ENCODE peak calls at places on chromosomes 13 and 19, in six cellular contexts. N is aorta, T is ascending aorta, Q is left lung, E is heart left ventricle, P is astrocyte. I is an unnamed sample. For H3K9me3, the result is how much of the 10 kb centered on the place peaks cover.

GRCh38 chr13:51729853-51730553 is 74.0 kb downstream of the DHRS12 start:
- DNase-seq in N (peak), T (peak), Q (no peak), E (no peak), P (peak), I (no peak)

GRCh38 chr19:29845576-29846176 is 33.9 kb downstream of the CCNE1 start:
- DNase-seq in N (peak), T (no peak), Q (no peak), E (no peak), P (peak), I (no peak)

GRCh38 chr19:3671680-3672574 is 28.3 kb downstream of the PIP5K1C start:
- DNase-seq in N (no peak), T (no peak), Q (no peak), E (no peak), P (peak), I (no peak)

GRCh38 chr13:22040810-22041364 is 370.0 kb downstream of the FGF9 start:
- DNase-seq in N (no peak), T (no peak), Q (no peak), E (peak), P (no peak), I (peak)

GRCh38 chr19:18291590-18292459 is 10.4 kb upstream of the JUND start:
- DNase-seq in N (peak), T (peak), Q (peak), E (peak), P (peak), I (no peak)

GRCh38 chr13:46593403-46593802 is 40.4 kb downstream of the LRCH1 start:
- DNase-seq in N (no peak), T (no peak), Q (peak), E (no peak), P (no peak), I (no peak)

GRCh38 chr13:102774596-102775375 is 1.2 kb upstream of the TEX30 start:
- DNase-seq in N (no peak), T (no peak), Q (no peak), E (no peak), P (no peak), I (no peak)

GRCh38 chr13:27826379-27827353 is 34.4 kb downstream of the GSX1 start:
- DNase-seq in N (peak), T (no peak), Q (peak), E (peak), P (peak), I (no peak)

GRCh38 chr13:32415019-32415418 is 12.9 kb downstream of the N4BP2L1 start:
- DNase-seq in N (no peak), T (no peak), Q (no peak), E (no peak), P (no peak), I (no peak)

GRCh38 chr19:13906525-13906904 is 514 bp downstream of the CC2D1A start:
- DNase-seq in N (no peak), T (no peak), Q (peak), E (no peak), P (no peak), I (no peak)

GRCh38 chr13:77323858-77324257 is 3.0 kb downstream of the MYCBP2 start:
- DNase-seq in N (no peak), T (no peak), Q (no peak), E (no peak), P (no peak), I (no peak)

GRCh38 chr19:35090160-35090794 is 25.3 kb upstream of the FXYD3 start:
- DNase-seq in N (no peak), T (no peak), Q (peak), E (no peak), P (peak), I (peak)

GRCh38 chr19:30160996-30161655 is 211.1 kb upstream of the ZNF536 start:
- DNase-seq in N (no peak), T (no peak), Q (no peak), E (no peak), P (no peak), I (no peak)

GRCh38 chr13:24692541-24692940 is 12.3 kb downstream of the ATP12A start:
- DNase-seq in N (no peak), T (no peak), Q (no peak), E (no peak), P (peak), I (no peak)

GRCh38 chr13:33016414-33017409 is at the start of gene KL:
- DNase-seq in N (peak), T (no peak), Q (peak), E (peak), P (no peak), I (no peak)

GRCh38 chr19:48069435-48069834 is 25.6 kb upstream of the CABP5 start:
- DNase-seq in N (no peak), T (no peak), Q (no peak), E (no peak), P (no peak), I (no peak)

GRCh38 chr13:46575321-46575721 is 22.4 kb downstream of the LRCH1 start:
- DNase-seq in N (no peak), T (no peak), Q (no peak), E (no peak), P (peak), I (no peak)

GRCh38 chr13:77599351-77599750 is 63.8 kb downstream of the SCEL start:
- DNase-seq in N (no peak), T (no peak), Q (no peak), E (no peak), P (no peak), I (no peak)

GRCh38 chr13:71237332-71237731 is 629.7 kb downstream of the DACH1 start:
- DNase-seq in N (no peak), T (no peak), Q (no peak), E (no peak), P (no peak), I (no peak)

GRCh38 chr13:111960152-111960772 is 106.7 kb upstream of the SOX1 start:
- DNase-seq in N (no peak), T (no peak), Q (no peak), E (no peak), P (no peak), I (no peak)

GRCh38 chr13:20141238-20142018 is 19.4 kb downstream of the GJA3 start:
- DNase-seq in N (no peak), T (no peak), Q (no peak), E (peak), P (no peak), I (no peak)

GRCh38 chr19:2478756-2479555 is 3.0 kb downstream of the GADD45B start:
- DNase-seq in N (peak), T (peak), Q (peak), E (peak), P (peak), I (no peak)

GRCh38 chr13:98478134-98479129 is 98.5 kb downstream of the STK24 start:
- DNase-seq in N (no peak), T (no peak), Q (no peak), E (no peak), P (peak), I (no peak)

GRCh38 chr19:35202722-35203674 is 25.5 kb downstream of the FAM187B start:
- DNase-seq in N (no peak), T (no peak), Q (no peak), E (no peak), P (no peak), I (peak)

GRCh38 chr19:27966390-27966816 is 1246.5 kb downstream of the UQCRFS1 start:
- DNase-seq in N (no peak), T (no peak), Q (no peak), E (no peak), P (no peak), I (no peak)

GRCh38 chr19:15636026-15636425 is 4.7 kb upstream of the CYP4F3 start:
- DNase-seq in N (no peak), T (no peak), Q (no peak), E (no peak), P (no peak), I (no peak)

GRCh38 chr13:114038211-114038613 is 64.3 kb upstream of the C13orf46 start:
- DNase-seq in N (no peak), T (no peak), Q (peak), E (peak), P (no peak), I (no peak)
- H3K27ac ChIP-seq in N (no peak), T (no peak), Q (no peak), E (no peak), P (no peak), I (no peak)

GRCh38 chr19:6833166-6833790 is 54.1 kb upstream of the ADGRE1 start:
- DNase-seq in N (no peak), T (no peak), Q (no peak), E (no peak), P (no peak), I (no peak)

GRCh38 chr19:6834433-6834832 is 52.9 kb upstream of the ADGRE1 start:
- DNase-seq in N (no peak), T (no peak), Q (no peak), E (no peak), P (no peak), I (no peak)

GRCh38 chr19:6828698-6829633 is 56.5 kb downstream of the VAV1 start:
- DNase-seq in N (no peak), T (no peak), Q (no peak), E (no peak), P (no peak), I (peak)

GRCh38 chr19:6835501-6835900 is 51.9 kb upstream of the ADGRE1 start:
- DNase-seq in N (no peak), T (no peak), Q (no peak), E (no peak), P (no peak), I (no peak)

DNA sequence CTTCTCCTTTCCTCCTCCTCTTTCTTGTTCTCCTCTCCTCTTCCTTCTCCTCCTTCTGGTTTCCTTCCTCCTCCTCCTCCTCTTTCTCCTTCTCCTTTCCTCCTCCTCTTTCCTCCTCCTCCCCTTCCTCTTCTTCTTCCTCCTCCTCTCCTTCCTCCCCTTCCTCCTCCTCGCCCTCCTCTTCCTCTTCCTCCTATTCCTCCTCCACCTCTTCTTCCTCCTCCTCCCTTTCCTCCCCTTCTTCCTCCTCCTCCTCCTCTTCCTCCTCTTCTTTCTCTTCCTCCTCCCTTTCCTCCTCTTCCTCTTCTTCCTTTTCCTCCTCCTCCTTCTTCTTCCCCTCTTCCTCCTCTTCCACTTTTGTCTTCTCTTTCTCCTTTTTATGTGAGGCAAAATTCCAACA is 55.0 kb upstream of the ADGRE1 start:
- DNase-seq in N (no peak), T (no peak), Q (no peak), E (no peak), P (no peak), I (no peak)
- H3K9me3 ChIP-seq in N (under half), T (under half), Q (under half), E (under half), P (under half), I (under half)

GRCh38 chr13:95122063-95122462 is 179.2 kb downstream of the ABCC4 start:
- DNase-seq in N (no peak), T (no peak), Q (no peak), E (no peak), P (no peak), I (no peak)
- H3K4me3 ChIP-seq in N (no peak), T (no peak), Q (no peak), E (no peak), P (no peak), I (no peak)

DNA sequence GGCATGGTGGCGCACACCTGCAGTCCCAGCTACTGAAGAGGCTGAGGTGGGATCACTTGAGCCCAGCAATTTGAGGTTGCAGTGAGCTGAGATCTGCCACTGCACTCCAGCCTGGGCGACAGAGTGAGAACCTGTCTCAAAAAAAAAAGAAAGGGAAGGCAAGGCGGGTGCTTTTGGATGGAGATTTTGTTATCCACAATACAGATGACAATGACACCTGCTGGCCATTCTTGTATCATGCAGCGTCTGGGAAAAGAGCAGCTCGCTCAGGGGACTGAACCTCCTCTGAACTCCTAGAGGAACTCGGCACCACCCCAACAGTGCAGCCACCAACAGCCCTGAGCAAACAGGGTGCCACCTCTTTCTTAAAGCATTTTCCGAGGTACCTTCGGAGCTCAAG is 22.8 kb downstream of the HAUS8 start:
- DNase-seq in N (no peak), T (no peak), Q (peak), E (no peak), P (peak), I (no peak)
- H3K27ac ChIP-seq in N (no peak), T (no peak), Q (no peak), E (no peak), P (no peak), I (no peak)

DNA sequence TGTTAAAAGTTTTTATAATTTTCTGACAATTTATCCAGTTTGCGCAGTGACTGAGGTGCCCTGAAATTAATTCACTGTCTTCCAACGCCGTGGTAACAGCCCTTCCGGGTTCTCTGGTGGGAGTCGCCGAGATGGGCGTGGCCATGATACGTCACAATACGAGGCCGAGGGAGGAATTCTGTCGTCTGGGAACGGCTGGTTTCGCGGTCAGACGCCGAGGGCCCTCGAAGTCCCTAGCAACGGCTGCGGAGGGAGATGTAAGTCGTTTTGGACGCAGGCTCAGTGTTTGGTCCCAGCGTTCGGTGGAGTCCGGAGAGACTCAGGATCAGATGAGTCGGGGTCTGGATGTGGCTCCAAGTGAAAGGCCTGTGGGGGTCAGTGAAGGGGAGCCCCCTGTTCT is 21.7 kb downstream of the ZNF613 start:
- DNase-seq in N (peak), T (no peak), Q (peak), E (peak), P (peak), I (no peak)
- H3K9me3 ChIP-seq in N (under half), T (half or more), Q (half or more), E (half or more), P (under half), I (under half)

DNA sequence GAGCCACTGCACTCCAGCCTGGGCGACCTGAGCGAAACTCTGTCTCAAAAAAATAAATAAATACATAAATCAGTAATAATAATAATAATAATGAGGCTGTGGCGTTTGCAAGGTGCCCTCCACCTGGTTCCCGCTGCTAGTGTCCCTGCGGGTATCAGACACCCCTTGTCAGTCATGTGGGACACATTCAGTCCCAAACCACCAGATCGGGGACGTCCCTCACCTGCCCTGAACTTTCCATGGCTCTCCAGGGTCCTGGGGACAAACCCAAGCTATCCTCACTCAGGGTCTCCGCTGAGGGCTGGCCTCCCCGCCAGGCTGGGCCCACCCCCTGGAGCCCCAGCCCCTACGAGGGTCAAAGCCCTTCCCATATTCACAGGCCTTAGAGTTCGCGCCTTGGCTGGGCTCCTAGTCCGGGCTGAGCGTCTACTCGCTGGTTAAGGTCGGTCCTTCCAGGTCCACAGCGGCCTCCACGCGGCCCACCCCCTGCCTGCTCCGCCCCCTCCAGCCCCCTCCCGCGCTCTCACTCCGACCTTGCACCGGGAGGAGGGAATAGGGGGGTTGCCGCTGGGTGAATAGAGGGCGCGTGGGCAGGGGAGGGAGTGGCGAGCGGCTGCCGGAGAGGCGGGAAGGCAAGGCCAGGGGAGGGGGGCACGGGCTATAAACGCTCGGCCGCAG is 349 bp upstream of the KISS1R start:
- DNase-seq in N (peak), T (no peak), Q (no peak), E (no peak), P (no peak), I (no peak)
- H3K4me3 ChIP-seq in N (no peak), T (peak), Q (peak), E (peak), P (no peak), I (peak)

GRCh38 chr19:31263317-31263716 is 85.9 kb downstream of the TSHZ3 start:
- DNase-seq in N (peak), T (no peak), Q (no peak), E (no peak), P (no peak), I (no peak)
- H3K27ac ChIP-seq in N (no peak), T (no peak), Q (no peak), E (no peak), P (no peak), I (no peak)

GRCh38 chr19:49453013-49453756 is at the start of gene ALDH16A1:
- DNase-seq in N (peak), T (peak), Q (peak), E (peak), P (peak), I (peak)
- H3K9me3 ChIP-seq in N (under half), T (under half), Q (under half), E (under half), P (under half), I (under half)

I was measured in iPS DF 6.9.